ENCODE peak calls at places on chromosomes 1 and 21, in four cellular contexts. One of them, this sample, is unnamed.

GRCh38 chr1:227730630-227731151 is 4.4 kb downstream of the JMJD4 start:
- DNase-seq in activated T-cell treated with anti-CD3 and anti-CD28 coated beads, Interleukin-2, amount 50 U/mL, for 1 hour: no peak
- DNase-seq in Calu3: no peak
- DNase-seq in activated CD8-positive, alpha-beta memory T cell treated with anti-CD3 and anti-CD28 coated beads, Interleukin-2, amount 50 U/mL, for 4 hours: no peak
- DNase-seq in this sample: no peak

GRCh38 chr1:218171302-218171893 is 113.7 kb upstream of the RRP15 start:
- DNase-seq in activated T-cell treated with anti-CD3 and anti-CD28 coated beads, Interleukin-2, amount 50 U/mL, for 1 hour: no peak
- DNase-seq in Calu3: no peak
- DNase-seq in activated CD8-positive, alpha-beta memory T cell treated with anti-CD3 and anti-CD28 coated beads, Interleukin-2, amount 50 U/mL, for 4 hours: no peak
- DNase-seq in this sample: peak; percentile 50

GRCh38 chr1:115114308-115114707 is 25.0 kb upstream of the TSPAN2 start:
- DNase-seq in activated T-cell treated with anti-CD3 and anti-CD28 coated beads, Interleukin-2, amount 50 U/mL, for 1 hour: no peak
- DNase-seq in Calu3: peak; percentile 75
- DNase-seq in activated CD8-positive, alpha-beta memory T cell treated with anti-CD3 and anti-CD28 coated beads, Interleukin-2, amount 50 U/mL, for 4 hours: no peak
- DNase-seq in this sample: peak; percentile 96

GRCh38 chr1:116268211-116268610 is 104.8 kb upstream of the ATP1A1 start:
- DNase-seq in activated T-cell treated with anti-CD3 and anti-CD28 coated beads, Interleukin-2, amount 50 U/mL, for 1 hour: no peak
- DNase-seq in Calu3: peak; percentile 32
- DNase-seq in activated CD8-positive, alpha-beta memory T cell treated with anti-CD3 and anti-CD28 coated beads, Interleukin-2, amount 50 U/mL, for 4 hours: no peak
- DNase-seq in this sample: peak; percentile 92

GRCh38 chr1:234709473-234710279 is 99.7 kb upstream of the IRF2BP2 start:
- DNase-seq in activated T-cell treated with anti-CD3 and anti-CD28 coated beads, Interleukin-2, amount 50 U/mL, for 1 hour: no peak
- DNase-seq in Calu3: no peak
- DNase-seq in activated CD8-positive, alpha-beta memory T cell treated with anti-CD3 and anti-CD28 coated beads, Interleukin-2, amount 50 U/mL, for 4 hours: no peak
- DNase-seq in this sample: no peak

GRCh38 chr21:45031231-45032191 is 42.9 kb upstream of the ADARB1 start:
- DNase-seq in activated T-cell treated with anti-CD3 and anti-CD28 coated beads, Interleukin-2, amount 50 U/mL, for 1 hour: no peak
- DNase-seq in Calu3: no peak
- DNase-seq in activated CD8-positive, alpha-beta memory T cell treated with anti-CD3 and anti-CD28 coated beads, Interleukin-2, amount 50 U/mL, for 4 hours: no peak
- DNase-seq in this sample: no peak

GRCh38 chr1:235763962-235764361 is 102.7 kb downstream of the LYST start:
- DNase-seq in activated T-cell treated with anti-CD3 and anti-CD28 coated beads, Interleukin-2, amount 50 U/mL, for 1 hour: no peak
- DNase-seq in Calu3: no peak
- DNase-seq in activated CD8-positive, alpha-beta memory T cell treated with anti-CD3 and anti-CD28 coated beads, Interleukin-2, amount 50 U/mL, for 4 hours: no peak
- DNase-seq in this sample: peak; percentile 62

GRCh38 chr1:181453541-181454201 is 29.6 kb upstream of the CACNA1E start:
- DNase-seq in activated T-cell treated with anti-CD3 and anti-CD28 coated beads, Interleukin-2, amount 50 U/mL, for 1 hour: no peak
- DNase-seq in Calu3: no peak
- DNase-seq in activated CD8-positive, alpha-beta memory T cell treated with anti-CD3 and anti-CD28 coated beads, Interleukin-2, amount 50 U/mL, for 4 hours: no peak
- DNase-seq in this sample: no peak

GRCh38 chr1:156285437-156285836 is 1.3 kb downstream of the TMEM79 start:
- DNase-seq in activated T-cell treated with anti-CD3 and anti-CD28 coated beads, Interleukin-2, amount 50 U/mL, for 1 hour: no peak
- DNase-seq in Calu3: no peak
- DNase-seq in activated CD8-positive, alpha-beta memory T cell treated with anti-CD3 and anti-CD28 coated beads, Interleukin-2, amount 50 U/mL, for 4 hours: no peak
- DNase-seq in this sample: no peak

GRCh38 chr1:35428360-35428759 is 128.8 kb downstream of the KIAA0319L start:
- DNase-seq in activated T-cell treated with anti-CD3 and anti-CD28 coated beads, Interleukin-2, amount 50 U/mL, for 1 hour: no peak
- DNase-seq in Calu3: no peak
- DNase-seq in activated CD8-positive, alpha-beta memory T cell treated with anti-CD3 and anti-CD28 coated beads, Interleukin-2, amount 50 U/mL, for 4 hours: no peak
- DNase-seq in this sample: no peak

GRCh38 chr21:46622226-46622625 is 13.2 kb upstream of the PRMT2 start:
- DNase-seq in activated T-cell treated with anti-CD3 and anti-CD28 coated beads, Interleukin-2, amount 50 U/mL, for 1 hour: peak; percentile 46
- DNase-seq in Calu3: peak; percentile 75
- DNase-seq in activated CD8-positive, alpha-beta memory T cell treated with anti-CD3 and anti-CD28 coated beads, Interleukin-2, amount 50 U/mL, for 4 hours: no peak
- DNase-seq in this sample: no peak

GRCh38 chr1:83808536-83808935 is 190.4 kb downstream of the TTLL7 start:
- DNase-seq in activated T-cell treated with anti-CD3 and anti-CD28 coated beads, Interleukin-2, amount 50 U/mL, for 1 hour: no peak
- DNase-seq in Calu3: no peak
- DNase-seq in activated CD8-positive, alpha-beta memory T cell treated with anti-CD3 and anti-CD28 coated beads, Interleukin-2, amount 50 U/mL, for 4 hours: no peak
- DNase-seq in this sample: no peak

GRCh38 chr1:154857441-154858215 is 12.5 kb downstream of the KCNN3 start:
- DNase-seq in activated T-cell treated with anti-CD3 and anti-CD28 coated beads, Interleukin-2, amount 50 U/mL, for 1 hour: no peak
- DNase-seq in Calu3: no peak
- DNase-seq in activated CD8-positive, alpha-beta memory T cell treated with anti-CD3 and anti-CD28 coated beads, Interleukin-2, amount 50 U/mL, for 4 hours: no peak
- DNase-seq in this sample: no peak

GRCh38 chr1:10210841-10211804 is 753 bp downstream of the KIF1B start:
- DNase-seq in activated T-cell treated with anti-CD3 and anti-CD28 coated beads, Interleukin-2, amount 50 U/mL, for 1 hour: peak; percentile 34
- DNase-seq in Calu3: peak; percentile 69
- DNase-seq in activated CD8-positive, alpha-beta memory T cell treated with anti-CD3 and anti-CD28 coated beads, Interleukin-2, amount 50 U/mL, for 4 hours: peak; percentile 19
- DNase-seq in this sample: peak; percentile 94

GRCh38 chr1:117231748-117232373 is 21.1 kb upstream of the VTCN1 start:
- DNase-seq in activated T-cell treated with anti-CD3 and anti-CD28 coated beads, Interleukin-2, amount 50 U/mL, for 1 hour: no peak
- DNase-seq in Calu3: peak; percentile 38
- DNase-seq in activated CD8-positive, alpha-beta memory T cell treated with anti-CD3 and anti-CD28 coated beads, Interleukin-2, amount 50 U/mL, for 4 hours: no peak
- DNase-seq in this sample: peak; percentile 35

GRCh38 chr1:48908606-48909005 is 131.9 kb upstream of the BEND5 start:
- DNase-seq in activated T-cell treated with anti-CD3 and anti-CD28 coated beads, Interleukin-2, amount 50 U/mL, for 1 hour: no peak
- DNase-seq in Calu3: no peak
- DNase-seq in activated CD8-positive, alpha-beta memory T cell treated with anti-CD3 and anti-CD28 coated beads, Interleukin-2, amount 50 U/mL, for 4 hours: no peak
- DNase-seq in this sample: no peak

GRCh38 chr1:21553116-21553926 is 44.1 kb downstream of the ALPL start:
- DNase-seq in activated T-cell treated with anti-CD3 and anti-CD28 coated beads, Interleukin-2, amount 50 U/mL, for 1 hour: no peak
- DNase-seq in Calu3: no peak
- DNase-seq in activated CD8-positive, alpha-beta memory T cell treated with anti-CD3 and anti-CD28 coated beads, Interleukin-2, amount 50 U/mL, for 4 hours: no peak
- DNase-seq in this sample: peak; percentile 48

GRCh38 chr1:241097479-241097878 is 259.5 kb downstream of the RGS7 start:
- DNase-seq in activated T-cell treated with anti-CD3 and anti-CD28 coated beads, Interleukin-2, amount 50 U/mL, for 1 hour: no peak
- DNase-seq in Calu3: no peak
- DNase-seq in activated CD8-positive, alpha-beta memory T cell treated with anti-CD3 and anti-CD28 coated beads, Interleukin-2, amount 50 U/mL, for 4 hours: no peak
- DNase-seq in this sample: no peak

GRCh38 chr21:46128106-46128982 is 27.0 kb downstream of the FTCD start:
- DNase-seq in activated T-cell treated with anti-CD3 and anti-CD28 coated beads, Interleukin-2, amount 50 U/mL, for 1 hour: no peak
- DNase-seq in Calu3: no peak
- DNase-seq in activated CD8-positive, alpha-beta memory T cell treated with anti-CD3 and anti-CD28 coated beads, Interleukin-2, amount 50 U/mL, for 4 hours: peak; percentile 6
- DNase-seq in this sample: no peak

GRCh38 chr1:233614743-233615521 is 1.0 kb downstream of the KCNK1 start:
- DNase-seq in activated T-cell treated with anti-CD3 and anti-CD28 coated beads, Interleukin-2, amount 50 U/mL, for 1 hour: no peak
- DNase-seq in Calu3: peak; percentile 47
- DNase-seq in activated CD8-positive, alpha-beta memory T cell treated with anti-CD3 and anti-CD28 coated beads, Interleukin-2, amount 50 U/mL, for 4 hours: no peak
- DNase-seq in this sample: peak; percentile 35

GRCh38 chr1:33295450-33296081 is 25.3 kb downstream of the A3GALT2 start:
- DNase-seq in activated T-cell treated with anti-CD3 and anti-CD28 coated beads, Interleukin-2, amount 50 U/mL, for 1 hour: peak; percentile 92
- DNase-seq in Calu3: peak; percentile 91
- DNase-seq in activated CD8-positive, alpha-beta memory T cell treated with anti-CD3 and anti-CD28 coated beads, Interleukin-2, amount 50 U/mL, for 4 hours: peak; percentile 91
- DNase-seq in this sample: peak; percentile 84

GRCh38 chr1:209160230-209160629 is 423.3 kb upstream of the CAMK1G start:
- DNase-seq in activated T-cell treated with anti-CD3 and anti-CD28 coated beads, Interleukin-2, amount 50 U/mL, for 1 hour: no peak
- DNase-seq in Calu3: no peak
- DNase-seq in activated CD8-positive, alpha-beta memory T cell treated with anti-CD3 and anti-CD28 coated beads, Interleukin-2, amount 50 U/mL, for 4 hours: no peak
- DNase-seq in this sample: no peak

GRCh38 chr1:206834711-206835110 is 30.7 kb upstream of the IL20 start:
- DNase-seq in activated T-cell treated with anti-CD3 and anti-CD28 coated beads, Interleukin-2, amount 50 U/mL, for 1 hour: no peak
- DNase-seq in Calu3: no peak
- DNase-seq in activated CD8-positive, alpha-beta memory T cell treated with anti-CD3 and anti-CD28 coated beads, Interleukin-2, amount 50 U/mL, for 4 hours: no peak
- DNase-seq in this sample: no peak

GRCh38 chr1:64790965-64791487 is 46.2 kb downstream of the RAVER2 start:
- DNase-seq in activated T-cell treated with anti-CD3 and anti-CD28 coated beads, Interleukin-2, amount 50 U/mL, for 1 hour: no peak
- DNase-seq in Calu3: no peak
- DNase-seq in activated CD8-positive, alpha-beta memory T cell treated with anti-CD3 and anti-CD28 coated beads, Interleukin-2, amount 50 U/mL, for 4 hours: no peak
- DNase-seq in this sample: no peak

GRCh38 chr1:96683931-96684330 is 37.7 kb upstream of the PTBP2 start:
- DNase-seq in activated T-cell treated with anti-CD3 and anti-CD28 coated beads, Interleukin-2, amount 50 U/mL, for 1 hour: no peak
- DNase-seq in Calu3: no peak
- DNase-seq in activated CD8-positive, alpha-beta memory T cell treated with anti-CD3 and anti-CD28 coated beads, Interleukin-2, amount 50 U/mL, for 4 hours: no peak
- DNase-seq in this sample: no peak

GRCh38 chr1:160681067-160681890 is 30.3 kb downstream of the CD48 start:
- DNase-seq in activated T-cell treated with anti-CD3 and anti-CD28 coated beads, Interleukin-2, amount 50 U/mL, for 1 hour: peak; percentile 88
- DNase-seq in Calu3: peak; percentile 54
- DNase-seq in activated CD8-positive, alpha-beta memory T cell treated with anti-CD3 and anti-CD28 coated beads, Interleukin-2, amount 50 U/mL, for 4 hours: peak; percentile 87
- DNase-seq in this sample: peak; percentile 60

GRCh38 chr21:44939532-44940115 is at the start of gene SLX9:
- DNase-seq in activated T-cell treated with anti-CD3 and anti-CD28 coated beads, Interleukin-2, amount 50 U/mL, for 1 hour: peak; percentile 86
- DNase-seq in Calu3: peak; percentile 80
- DNase-seq in activated CD8-positive, alpha-beta memory T cell treated with anti-CD3 and anti-CD28 coated beads, Interleukin-2, amount 50 U/mL, for 4 hours: peak; percentile 80
- DNase-seq in this sample: peak; percentile 86

GRCh38 chr1:220462756-220463155 is 65.2 kb upstream of the MARK1 start:
- DNase-seq in activated T-cell treated with anti-CD3 and anti-CD28 coated beads, Interleukin-2, amount 50 U/mL, for 1 hour: no peak
- DNase-seq in Calu3: peak; percentile 42
- DNase-seq in activated CD8-positive, alpha-beta memory T cell treated with anti-CD3 and anti-CD28 coated beads, Interleukin-2, amount 50 U/mL, for 4 hours: no peak
- DNase-seq in this sample: peak; percentile 4

GRCh38 chr1:45620588-45621500 is 3.0 kb downstream of the CCDC17 start:
- DNase-seq in activated T-cell treated with anti-CD3 and anti-CD28 coated beads, Interleukin-2, amount 50 U/mL, for 1 hour: no peak
- DNase-seq in Calu3: no peak
- DNase-seq in activated CD8-positive, alpha-beta memory T cell treated with anti-CD3 and anti-CD28 coated beads, Interleukin-2, amount 50 U/mL, for 4 hours: no peak
- DNase-seq in this sample: no peak

GRCh38 chr1:116820362-116820761 is 66.1 kb downstream of the CD2 start:
- DNase-seq in activated T-cell treated with anti-CD3 and anti-CD28 coated beads, Interleukin-2, amount 50 U/mL, for 1 hour: no peak
- DNase-seq in Calu3: peak; percentile 56
- DNase-seq in activated CD8-positive, alpha-beta memory T cell treated with anti-CD3 and anti-CD28 coated beads, Interleukin-2, amount 50 U/mL, for 4 hours: no peak
- DNase-seq in this sample: peak; percentile 99

GRCh38 chr1:17573518-17574041 is 34.1 kb downstream of the ARHGEF10L start:
- DNase-seq in activated T-cell treated with anti-CD3 and anti-CD28 coated beads, Interleukin-2, amount 50 U/mL, for 1 hour: no peak
- DNase-seq in Calu3: no peak
- DNase-seq in activated CD8-positive, alpha-beta memory T cell treated with anti-CD3 and anti-CD28 coated beads, Interleukin-2, amount 50 U/mL, for 4 hours: no peak
- DNase-seq in this sample: no peak

GRCh38 chr1:234755449-234755863 is 145.5 kb upstream of the IRF2BP2 start:
- DNase-seq in activated T-cell treated with anti-CD3 and anti-CD28 coated beads, Interleukin-2, amount 50 U/mL, for 1 hour: no peak
- DNase-seq in Calu3: peak; percentile 38
- DNase-seq in activated CD8-positive, alpha-beta memory T cell treated with anti-CD3 and anti-CD28 coated beads, Interleukin-2, amount 50 U/mL, for 4 hours: no peak
- DNase-seq in this sample: peak; percentile 57

GRCh38 chr1:32377541-32378220 is 15.3 kb downstream of the TSSK3 start:
- DNase-seq in activated T-cell treated with anti-CD3 and anti-CD28 coated beads, Interleukin-2, amount 50 U/mL, for 1 hour: no peak
- DNase-seq in Calu3: no peak
- DNase-seq in activated CD8-positive, alpha-beta memory T cell treated with anti-CD3 and anti-CD28 coated beads, Interleukin-2, amount 50 U/mL, for 4 hours: no peak
- DNase-seq in this sample: no peak

GRCh38 chr1:167899253-167899681 is 14.7 kb downstream of the ADCY10 start:
- DNase-seq in activated T-cell treated with anti-CD3 and anti-CD28 coated beads, Interleukin-2, amount 50 U/mL, for 1 hour: no peak
- DNase-seq in Calu3: no peak
- DNase-seq in activated CD8-positive, alpha-beta memory T cell treated with anti-CD3 and anti-CD28 coated beads, Interleukin-2, amount 50 U/mL, for 4 hours: no peak
- DNase-seq in this sample: no peak

GRCh38 chr1:54124472-54124871 is 28.3 kb downstream of the CDCP2 start:
- DNase-seq in activated T-cell treated with anti-CD3 and anti-CD28 coated beads, Interleukin-2, amount 50 U/mL, for 1 hour: no peak
- DNase-seq in Calu3: peak; percentile 40
- DNase-seq in activated CD8-positive, alpha-beta memory T cell treated with anti-CD3 and anti-CD28 coated beads, Interleukin-2, amount 50 U/mL, for 4 hours: no peak
- DNase-seq in this sample: peak; percentile 61

GRCh38 chr1:16038620-16038912 is 5.0 kb upstream of the CLCNKB start:
- DNase-seq in activated T-cell treated with anti-CD3 and anti-CD28 coated beads, Interleukin-2, amount 50 U/mL, for 1 hour: no peak
- DNase-seq in Calu3: peak; percentile 46
- DNase-seq in activated CD8-positive, alpha-beta memory T cell treated with anti-CD3 and anti-CD28 coated beads, Interleukin-2, amount 50 U/mL, for 4 hours: no peak
- DNase-seq in this sample: peak; percentile 55

GRCh38 chr1:15799928-15800835 is 7.3 kb downstream of the UQCRHL start:
- DNase-seq in activated T-cell treated with anti-CD3 and anti-CD28 coated beads, Interleukin-2, amount 50 U/mL, for 1 hour: no peak
- DNase-seq in Calu3: peak; percentile 88
- DNase-seq in activated CD8-positive, alpha-beta memory T cell treated with anti-CD3 and anti-CD28 coated beads, Interleukin-2, amount 50 U/mL, for 4 hours: no peak
- DNase-seq in this sample: peak; percentile 99

GRCh38 chr1:18410407-18410806 is 70.3 kb upstream of the KLHDC7A start:
- DNase-seq in activated T-cell treated with anti-CD3 and anti-CD28 coated beads, Interleukin-2, amount 50 U/mL, for 1 hour: no peak
- DNase-seq in Calu3: no peak
- DNase-seq in activated CD8-positive, alpha-beta memory T cell treated with anti-CD3 and anti-CD28 coated beads, Interleukin-2, amount 50 U/mL, for 4 hours: no peak
- DNase-seq in this sample: no peak

GRCh38 chr21:41217656-41218380 is 49.9 kb downstream of the BACE2 start:
- DNase-seq in activated T-cell treated with anti-CD3 and anti-CD28 coated beads, Interleukin-2, amount 50 U/mL, for 1 hour: no peak
- DNase-seq in Calu3: peak; percentile 53
- DNase-seq in activated CD8-positive, alpha-beta memory T cell treated with anti-CD3 and anti-CD28 coated beads, Interleukin-2, amount 50 U/mL, for 4 hours: no peak
- DNase-seq in this sample: no peak

GRCh38 chr1:199701731-199702130 is 325.8 kb upstream of the NR5A2 start:
- DNase-seq in activated T-cell treated with anti-CD3 and anti-CD28 coated beads, Interleukin-2, amount 50 U/mL, for 1 hour: no peak
- DNase-seq in Calu3: no peak
- DNase-seq in activated CD8-positive, alpha-beta memory T cell treated with anti-CD3 and anti-CD28 coated beads, Interleukin-2, amount 50 U/mL, for 4 hours: no peak
- DNase-seq in this sample: no peak